ENCODE peak calls at places on chromosome 3, in seven cellular contexts. K is lung; O is mesenchymal stem cell; Y is spleen; Q is brain microvascular endothelial cell; A is CD8-positive, alpha-beta memory T cell; X is A549. W is an unnamed sample.
A peak's percentile ranks its signal among the peaks of the same experiment; 100 is the strongest.

GRCh38 chr3:41155834-41156233 is 43.5 kb upstream of the CTNNB1 start:
- DNase-seq in K (no peak), O (no peak), Y (no peak), Q (no peak), A (no peak), X (no peak), W (no peak)

GRCh38 chr3:120659834-120660233 is 22.2 kb downstream of the HGD start:
- DNase-seq in K (no peak), O (no peak), Y (no peak), Q (no peak), A (no peak), X (no peak), W (no peak)

GRCh38 chr3:102106421-102107097 is 257.2 kb downstream of the NFKBIZ start:
- DNase-seq in K (no peak), O (no peak), Y (no peak), Q (peak; percentile 45), A (no peak), X (no peak), W (no peak)

GRCh38 chr3:51687472-51688205 is 16.6 kb downstream of the TEX264 start:
- DNase-seq in K (no peak), O (peak; percentile 53), Y (no peak), Q (no peak), A (no peak), X (no peak), W (no peak)

GRCh38 chr3:140078343-140078742 is 143.4 kb downstream of the CLSTN2 start:
- DNase-seq in K (no peak), O (no peak), Y (no peak), Q (no peak), A (no peak), X (no peak), W (no peak)

GRCh38 chr3:193794002-193794835 is 201.2 kb downstream of the OPA1 start:
- DNase-seq in K (no peak), O (peak; percentile 42), Y (no peak), Q (no peak), A (no peak), X (no peak), W (no peak)

GRCh38 chr3:177478170-177478859 is 281.0 kb upstream of the TBL1XR1 start:
- DNase-seq in K (peak; percentile 63), O (peak; percentile 97), Y (no peak), Q (peak; percentile 97), A (no peak), X (peak; percentile 28), W (peak; percentile 98)

GRCh38 chr3:87855626-87856025 is 203.2 kb downstream of the CGGBP1 start:
- DNase-seq in K (no peak), O (peak; percentile 19), Y (no peak), Q (peak; percentile 85), A (no peak), X (peak; percentile 25), W (no peak)

GRCh38 chr3:179063945-179064560 is 7.6 kb downstream of the ZMAT3 start:
- DNase-seq in K (no peak), O (peak; percentile 93), Y (no peak), Q (no peak), A (no peak), X (peak; percentile 10), W (no peak)

GRCh38 chr3:48694610-48695051 is 8.9 kb upstream of the NCKIPSD start:
- DNase-seq in K (peak; percentile 73), O (peak; percentile 85), Y (peak; percentile 47), Q (peak; percentile 79), A (no peak), X (no peak), W (no peak)

GRCh38 chr3:123294296-123294938 is 92.7 kb downstream of the SEC22A start:
- DNase-seq in K (no peak), O (no peak), Y (no peak), Q (no peak), A (no peak), X (no peak), W (no peak)

GRCh38 chr3:21645121-21645897 is 105.7 kb downstream of the ZNF385D start:
- DNase-seq in K (no peak), O (no peak), Y (no peak), Q (no peak), A (no peak), X (no peak), W (no peak)

GRCh38 chr3:7546219-7546618 is 685.3 kb downstream of the GRM7 start:
- DNase-seq in K (no peak), O (peak; percentile 26), Y (no peak), Q (peak; percentile 3), A (no peak), X (no peak), W (no peak)

GRCh38 chr3:155618575-155618974 is 126.3 kb downstream of the PLCH1 start:
- DNase-seq in K (no peak), O (no peak), Y (no peak), Q (no peak), A (no peak), X (no peak), W (no peak)

GRCh38 chr3:101861978-101862421 is 12.7 kb downstream of the NFKBIZ start:
- DNase-seq in K (no peak), O (peak; percentile 66), Y (no peak), Q (no peak), A (no peak), X (no peak), W (no peak)

GRCh38 chr3:104460477-104461406 is 906.0 kb upstream of the ALCAM start:
- DNase-seq in K (no peak), O (peak; percentile 29), Y (no peak), Q (peak; percentile 11), A (no peak), X (no peak), W (no peak)

GRCh38 chr3:175121225-175121624 is 262.1 kb downstream of the NAALADL2 start:
- DNase-seq in K (peak; percentile 48), O (no peak), Y (no peak), Q (no peak), A (no peak), X (no peak), W (no peak)

GRCh38 chr3:97347780-97348179 is 416.8 kb upstream of the ARL6 start:
- DNase-seq in K (no peak), O (no peak), Y (no peak), Q (no peak), A (no peak), X (no peak), W (no peak)

GRCh38 chr3:48016336-48016973 is at the start of gene MAP4:
- DNase-seq in K (no peak), O (no peak), Y (no peak), Q (peak; percentile 55), A (no peak), X (no peak), W (no peak)

GRCh38 chr3:150169279-150169970 is 198.7 kb upstream of the PFN2 start:
- DNase-seq in K (no peak), O (no peak), Y (no peak), Q (no peak), A (no peak), X (no peak), W (no peak)
- H3K27ac ChIP-seq in K (no peak overlapping the region), O (no peak overlapping the region), Y (no peak overlapping the region), Q (no peak overlapping the region), A (no peak overlapping the region), X (peak overlapping the region; percentile 66), W (no peak overlapping the region)

GRCh38 chr3:191327526-191327925 is 1.7 kb upstream of the CCDC50 start:
- DNase-seq in K (no peak), O (no peak), Y (no peak), Q (no peak), A (no peak), X (no peak), W (no peak)
- H3K27ac ChIP-seq in K (no peak overlapping the region), O (no peak overlapping the region), Y (peak overlapping the region; percentile 95), Q (no peak overlapping the region), A (no peak overlapping the region), X (no peak overlapping the region), W (no peak overlapping the region)

GRCh38 chr3:129040579-129041300 is 19.8 kb upstream of the GP9 start:
- DNase-seq in K (no peak), O (no peak), Y (no peak), Q (no peak), A (no peak), X (no peak), W (no peak)
- H3K27ac ChIP-seq in K (no peak overlapping the region), O (no peak overlapping the region), Y (no peak overlapping the region), Q (no peak overlapping the region), A (no peak overlapping the region), X (no peak overlapping the region), W (no peak overlapping the region)

GRCh38 chr3:195893916-195894315 is 14.4 kb downstream of the TNK2 start:
- DNase-seq in K (no peak), O (no peak), Y (no peak), Q (no peak), A (no peak), X (no peak), W (no peak)

GRCh38 chr3:195895900-195896360 is 12.4 kb downstream of the TNK2 start:
- DNase-seq in K (peak; percentile 63), O (peak; percentile 39), Y (peak; percentile 96), Q (no peak), A (peak; percentile 61), X (peak; percentile 41), W (no peak)

GRCh38 chr3:195893516-195893915 is 14.8 kb downstream of the TNK2 start:
- DNase-seq in K (no peak), O (no peak), Y (no peak), Q (no peak), A (no peak), X (no peak), W (no peak)

GRCh38 chr3:195896361-195897080 is 11.8 kb downstream of the TNK2 start:
- DNase-seq in K (no peak), O (peak; percentile 92), Y (no peak), Q (peak; percentile 63), A (no peak), X (no peak), W (no peak)

DNA sequence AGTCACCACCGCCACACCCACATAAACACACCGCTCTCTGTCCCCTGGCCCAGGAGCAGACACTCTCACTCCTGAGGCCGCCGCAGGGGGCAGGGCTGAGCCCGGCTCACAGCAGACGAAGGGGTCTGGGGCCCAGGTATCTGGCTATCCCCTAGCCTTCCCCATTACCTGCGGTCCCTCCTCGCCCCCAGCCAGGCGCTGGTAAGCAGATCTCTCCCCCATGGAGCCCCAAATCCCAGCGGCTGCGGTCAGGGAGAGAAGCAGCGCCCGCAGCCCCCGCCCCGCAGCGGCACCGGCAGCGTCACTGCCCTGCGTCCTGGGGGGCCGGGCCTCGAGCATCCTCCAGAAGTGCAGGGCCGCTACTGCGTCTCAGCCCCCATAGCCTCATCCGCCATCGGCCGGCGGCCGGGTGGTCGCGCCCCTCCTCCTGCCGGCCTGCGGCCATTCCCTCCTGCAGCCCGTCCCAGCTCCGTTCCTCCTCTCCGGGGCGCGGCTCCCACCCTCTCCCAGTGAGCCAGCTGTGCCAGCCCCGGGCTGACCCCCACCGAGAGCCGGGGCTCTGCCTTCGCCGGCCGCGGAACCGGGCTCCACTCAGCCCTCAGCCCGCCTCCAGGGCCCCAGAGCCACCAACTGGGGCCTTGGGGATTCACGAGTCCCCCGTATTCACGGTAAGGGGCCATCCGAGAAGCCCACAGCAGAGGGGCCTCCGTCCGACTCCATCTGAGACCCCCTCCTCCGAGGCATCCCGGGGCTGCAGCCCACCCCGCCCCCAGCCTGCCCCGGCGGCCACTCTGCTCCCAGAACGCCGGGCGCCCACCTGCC is 13.1 kb downstream of the TNK2 start:
- DNase-seq in K (no peak), O (peak; percentile 68), Y (peak; percentile 94), Q (no peak), A (peak; percentile 55), X (peak; percentile 75), W (no peak)
- H3K27ac ChIP-seq in K (peak overlapping the region; percentile 95), O (peak overlapping the region; percentile 24), Y (peak overlapping the region; percentile 88), Q (no peak overlapping the region), A (peak overlapping the region; percentile 84), X (peak overlapping the region; percentile 96), W (peak overlapping the region; percentile 96)